ENCODE peak calls at places on chromosomes 3 and 15, in five cellular contexts. V, T, O, D and A are unnamed samples.

GRCh38 chr3:123375014-123375940 is 73.6 kb downstream of the ADCY5 start:
- DNase-seq in V (peak), T (no peak), O (peak), D (no peak), A (no peak)

GRCh38 chr3:172869356-172869755 is 118.8 kb downstream of the ECT2 start:
- DNase-seq in V (no peak), T (no peak), O (no peak), D (no peak), A (no peak)

GRCh38 chr3:113339616-113340244 is 101.6 kb downstream of the CFAP44 start:
- DNase-seq in V (no peak), T (no peak), O (no peak), D (no peak), A (no peak)

GRCh38 chr15:68526269-68526668 is 52.5 kb upstream of the CORO2B start:
- DNase-seq in V (no peak), T (no peak), O (no peak), D (no peak), A (peak)

GRCh38 chr3:193640728-193641127 is 47.7 kb downstream of the OPA1 start:
- DNase-seq in V (no peak), T (no peak), O (no peak), D (no peak), A (no peak)

GRCh38 chr3:145893331-145893730 is 267.7 kb downstream of the PLOD2 start:
- DNase-seq in V (no peak), T (no peak), O (no peak), D (no peak), A (no peak)

GRCh38 chr15:72231847-72232461 is 964 bp upstream of the PKM start:
- DNase-seq in V (no peak), T (no peak), O (peak), D (no peak), A (peak)

GRCh38 chr15:91853501-91853967 is at the start of gene SLCO3A1:
- DNase-seq in V (peak), T (peak), O (peak), D (no peak), A (no peak)

GRCh38 chr3:134274571-134274970 is 23.9 kb upstream of the RYK start:
- DNase-seq in V (no peak), T (no peak), O (no peak), D (no peak), A (no peak)

GRCh38 chr15:60972866-60973265 is 256.2 kb downstream of the RORA start:
- DNase-seq in V (no peak), T (no peak), O (no peak), D (no peak), A (no peak)

GRCh38 chr15:57947781-57948180 is 117.7 kb downstream of the ALDH1A2 start:
- DNase-seq in V (peak), T (peak), O (no peak), D (no peak), A (no peak)

GRCh38 chr15:90101969-90102890 is at the start of gene IDH2:
- DNase-seq in V (peak), T (no peak), O (peak), D (peak), A (peak)

GRCh38 chr15:62779041-62779810 is 263.3 kb upstream of the TPM1 start:
- DNase-seq in V (no peak), T (peak), O (peak), D (no peak), A (no peak)

GRCh38 chr15:81160312-81161214 is 26.5 kb downstream of the CFAP161 start:
- DNase-seq in V (no peak), T (peak), O (peak), D (no peak), A (no peak)

GRCh38 chr15:40598126-40598525 is 4.1 kb downstream of the KNL1 start:
- DNase-seq in V (no peak), T (no peak), O (no peak), D (no peak), A (no peak)

GRCh38 chr3:8549354-8549753 is 47.7 kb downstream of the LMCD1 start:
- DNase-seq in V (no peak), T (no peak), O (no peak), D (no peak), A (no peak)

GRCh38 chr15:101664303-101664913 is 12.2 kb upstream of the TM2D3 start:
- DNase-seq in V (no peak), T (no peak), O (no peak), D (no peak), A (no peak)

GRCh38 chr3:157368171-157368570 is 68.5 kb upstream of the PTX3 start:
- DNase-seq in V (no peak), T (no peak), O (no peak), D (no peak), A (no peak)

GRCh38 chr3:147191795-147192385 is 214.5 kb downstream of the ZIC4 start:
- DNase-seq in V (peak), T (no peak), O (no peak), D (no peak), A (peak)
- TF ChIP-seq CTCF in V (peak), T (peak), O (peak), D (no peak), A (peak)

GRCh38 chr15:79337591-79337990 is 26.7 kb downstream of the TMED3 start:
- DNase-seq in V (no peak), T (no peak), O (no peak), D (no peak), A (no peak)

GRCh38 chr15:79341361-79341760 is 30.4 kb downstream of the TMED3 start:
- DNase-seq in V (no peak), T (no peak), O (no peak), D (no peak), A (no peak)

GRCh38 chr15:79339588-79340314 is 28.8 kb downstream of the TMED3 start:
- DNase-seq in V (no peak), T (no peak), O (no peak), D (no peak), A (peak)

DNA sequence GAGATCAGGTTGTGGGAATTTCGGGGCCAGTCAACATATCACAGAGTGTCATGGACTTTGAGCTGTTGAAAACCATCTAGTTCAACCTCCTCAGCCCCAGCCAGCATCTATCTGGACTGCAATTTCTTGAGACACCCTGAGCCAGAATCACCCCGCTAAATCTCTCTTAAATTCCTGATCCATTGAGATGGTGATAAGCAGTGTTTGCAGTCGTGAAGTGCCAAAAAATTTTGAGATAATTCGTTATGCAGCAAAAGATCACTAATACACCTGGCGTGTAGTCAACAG is 29.3 kb downstream of the TMED3 start:
- DNase-seq in V (no peak), T (no peak), O (no peak), D (no peak), A (no peak)
- TF ChIP-seq CTCF in V (no peak), T (no peak), O (no peak), D (no peak), A (no peak)

GRCh38 chr15:42675021-42675420 is 61.9 kb downstream of the CDAN1 start:
- DNase-seq in V (no peak), T (no peak), O (no peak), D (no peak), A (no peak)

GRCh38 chr15:42670441-42670840 is 66.5 kb downstream of the CDAN1 start:
- DNase-seq in V (no peak), T (no peak), O (no peak), D (no peak), A (no peak)

GRCh38 chr15:42679285-42680141 is 57.4 kb downstream of the CDAN1 start:
- DNase-seq in V (no peak), T (no peak), O (peak), D (no peak), A (no peak)

GRCh38 chr15:42672444-42672843 is 64.5 kb downstream of the CDAN1 start:
- DNase-seq in V (no peak), T (no peak), O (no peak), D (no peak), A (no peak)

DNA sequence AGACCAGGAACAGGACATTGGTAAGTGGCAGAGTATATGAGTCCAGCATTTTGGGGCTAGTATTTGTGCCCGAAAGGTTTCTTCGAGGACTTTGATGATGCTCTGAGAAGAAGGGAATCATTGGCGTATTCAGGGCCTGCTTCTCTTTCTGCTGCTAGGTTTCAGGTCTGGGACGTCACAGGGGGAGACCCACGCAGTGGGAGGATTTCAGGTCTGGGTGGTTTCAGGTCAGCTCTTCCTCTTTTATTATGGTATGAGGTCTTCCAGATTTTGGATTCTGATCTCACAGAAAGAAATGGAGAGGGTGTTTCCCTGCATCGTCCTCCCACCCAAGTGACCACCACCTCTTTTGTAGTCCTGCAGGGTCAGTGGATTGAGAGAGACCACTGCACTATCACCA is 62.5 kb downstream of the CDAN1 start:
- DNase-seq in V (no peak), T (no peak), O (no peak), D (no peak), A (no peak)
- TF ChIP-seq CTCF in V (no peak), T (no peak), O (no peak), D (no peak), A (no peak)

GRCh38 chr3:87006844-87007439 is 16.0 kb upstream of the VGLL3 start:
- DNase-seq in V (no peak), T (no peak), O (no peak), D (no peak), A (no peak)
- TF ChIP-seq CTCF in V (no peak), T (peak), O (no peak), D (no peak), A (no peak)

GRCh38 chr15:64574220-64574994 is 114.0 kb downstream of the ZNF609 start:
- DNase-seq in V (no peak), T (no peak), O (no peak), D (no peak), A (no peak)
- TF ChIP-seq CTCF in V (no peak), T (no peak), O (no peak), D (no peak), A (no peak)

GRCh38 chr3:191197761-191198160 is 1.3 kb upstream of the OSTN start:
- DNase-seq in V (no peak), T (no peak), O (no peak), D (no peak), A (no peak)

GRCh38 chr3:191198480-191198879 is 561 bp upstream of the OSTN start:
- DNase-seq in V (no peak), T (no peak), O (no peak), D (no peak), A (no peak)

GRCh38 chr3:191192941-191193340 is 6.1 kb upstream of the OSTN start:
- DNase-seq in V (no peak), T (no peak), O (no peak), D (no peak), A (no peak)

GRCh38 chr3:191198886-191199285 is at the start of gene OSTN:
- DNase-seq in V (no peak), T (no peak), O (no peak), D (no peak), A (no peak)
- TF ChIP-seq CTCF in V (no peak), T (no peak), O (no peak), D (no peak), A (no peak)

DNA sequence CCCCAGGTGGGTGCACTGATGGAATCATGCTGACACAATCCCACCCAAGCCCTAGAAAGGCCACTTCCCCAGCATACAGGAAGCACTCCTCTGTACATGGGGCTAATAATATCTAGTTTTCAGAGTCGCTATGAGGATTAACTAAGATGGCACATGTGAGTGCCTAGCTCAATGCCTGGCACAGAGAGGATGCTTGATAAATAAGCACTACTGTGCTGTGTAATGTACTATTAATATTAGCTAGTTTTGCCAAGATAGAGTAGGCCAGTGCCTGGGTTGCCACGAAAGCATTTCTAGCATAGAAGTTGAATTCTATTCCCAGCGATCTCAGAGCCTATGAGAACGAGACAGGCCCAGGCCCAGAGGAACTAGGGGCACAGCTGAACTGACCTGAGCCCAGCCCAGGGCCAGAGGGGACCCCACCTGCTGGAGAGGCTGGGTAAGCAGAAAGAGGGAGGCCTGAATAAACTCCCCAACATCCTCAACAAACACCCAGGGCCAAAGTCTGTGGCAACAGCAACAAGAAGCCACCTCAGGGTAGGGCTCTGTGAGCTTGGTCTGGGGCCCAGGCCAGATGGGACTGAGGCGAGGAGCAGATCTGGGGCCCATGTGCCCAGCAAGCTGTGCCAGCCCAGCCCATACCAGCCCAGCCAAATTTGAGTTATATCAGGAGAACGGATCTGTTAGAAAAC is 7.6 kb upstream of the SEMA7A start:
- DNase-seq in V (no peak), T (no peak), O (no peak), D (no peak), A (no peak)
- TF ChIP-seq CTCF in V (no peak), T (no peak), O (no peak), D (no peak), A (no peak)

GRCh38 chr3:47444103-47444502 is 31.6 kb downstream of the SCAP start:
- DNase-seq in V (no peak), T (no peak), O (no peak), D (no peak), A (no peak)

GRCh38 chr3:47441796-47442551 is 33.8 kb downstream of the SCAP start:
- DNase-seq in V (no peak), T (no peak), O (no peak), D (no peak), A (no peak)

GRCh38 chr3:47443611-47443995 is 32.1 kb downstream of the SCAP start:
- DNase-seq in V (no peak), T (no peak), O (no peak), D (no peak), A (no peak)

GRCh38 chr3:47436180-47436579 is 39.6 kb downstream of the SCAP start:
- DNase-seq in V (no peak), T (no peak), O (no peak), D (no peak), A (no peak)

GRCh38 chr3:47440131-47440530 is 35.6 kb downstream of the SCAP start:
- DNase-seq in V (no peak), T (no peak), O (no peak), D (no peak), A (no peak)
- TF ChIP-seq CTCF in V (no peak), T (no peak), O (no peak), D (no peak), A (no peak)

GRCh38 chr3:13419356-13420050 is 619 bp downstream of the NUP210 start:
- DNase-seq in V (peak), T (no peak), O (peak), D (peak), A (peak)
- TF ChIP-seq CTCF in V (no peak), T (peak), O (no peak), D (no peak), A (no peak)